ENCODE peak calls at places on chromosomes 13 and 19, in ten cellular contexts. Y is activated naive CD4-positive, alpha-beta T cell treated with anti-CD3 and anti-CD28 coated beads for 36 hours; K is frontal cortex; B is stimulated activated CD8-positive, alpha-beta memory T cell treated with anti-CD3 and anti-CD28 coated beads, Interleukin-15, amount 100 ng/mL, for 1 hour; I is Panc1; N is T follicular helper cell; C is HFF-Myc; L is stimulated activated CD4-positive, alpha-beta T cell treated with anti-CD3 and anti-CD28 coated beads, Interleukin-1b, Interleukin-23, amount 100 ng/mL, for 1 hour; Q is EH; E is HCEC 1CT. M is an unnamed sample.

GRCh38 chr19:42121666-42122069 is 10.6 kb downstream of the POU2F2 start:
- DNase-seq in Y (peak), K (no peak), B (peak), I (no peak), N (peak), C (peak), L (peak), Q (peak), E (peak), M (no peak)

GRCh38 chr13:94917814-94918213 is 205.5 kb upstream of the SOX21 start:
- DNase-seq in Y (no peak), K (no peak), B (no peak), I (no peak), N (no peak), C (no peak), L (no peak), Q (peak), E (no peak), M (no peak)

GRCh38 chr19:32594021-32594420 is 13.0 kb downstream of the PDCD5 start:
- DNase-seq in Y (no peak), K (no peak), B (no peak), I (no peak), N (no peak), C (no peak), L (no peak), Q (no peak), E (no peak), M (no peak)

GRCh38 chr19:3132971-3133792 is 2.7 kb upstream of the GNA15 start:
- DNase-seq in Y (peak), K (no peak), B (peak), I (no peak), N (peak), C (no peak), L (peak), Q (peak), E (no peak), M (peak)

GRCh38 chr13:111634410-111634809 is 314.0 kb downstream of the TEX29 start:
- DNase-seq in Y (no peak), K (no peak), B (no peak), I (no peak), N (no peak), C (no peak), L (no peak), Q (no peak), E (no peak), M (no peak)

GRCh38 chr19:41261474-41262190 is 2.5 kb upstream of the HNRNPUL1 start:
- DNase-seq in Y (no peak), K (no peak), B (no peak), I (peak), N (no peak), C (peak), L (no peak), Q (no peak), E (no peak), M (no peak)

GRCh38 chr19:1221141-1221903 is 15.7 kb downstream of the STK11 start:
- DNase-seq in Y (no peak), K (peak), B (no peak), I (no peak), N (no peak), C (no peak), L (no peak), Q (peak), E (no peak), M (no peak)

GRCh38 chr19:54518844-54519243 is 16.2 kb downstream of the LAIR2 start:
- DNase-seq in Y (peak), K (no peak), B (no peak), I (peak), N (no peak), C (no peak), L (no peak), Q (no peak), E (no peak), M (no peak)

GRCh38 chr19:1233361-1233667 is 4.5 kb downstream of the CBARP start:
- DNase-seq in Y (no peak), K (no peak), B (no peak), I (no peak), N (no peak), C (no peak), L (no peak), Q (no peak), E (no peak), M (no peak)

GRCh38 chr19:40750035-40750284 is 317 bp downstream of the ACTMAP start:
- DNase-seq in Y (no peak), K (no peak), B (no peak), I (no peak), N (no peak), C (no peak), L (no peak), Q (no peak), E (no peak), M (no peak)

GRCh38 chr19:39053276-39054090 is 21.1 kb upstream of the FBXO27 start:
- DNase-seq in Y (no peak), K (no peak), B (no peak), I (no peak), N (no peak), C (no peak), L (no peak), Q (no peak), E (no peak), M (no peak)